ENCODE peak calls at places on chromosomes 16 and 17, in five cellular contexts. Z is HT1080, S is choroid plexus epithelial cell, N is HuH-7.5, P is lung microvascular endothelial cell. I is an unnamed sample.

GRCh38 chr17:61158372-61158771 is 241.3 kb upstream of the TBX2 start:
- DNase-seq in Z (no peak), S (no peak), N (no peak), P (no peak), I (peak)

GRCh38 chr17:45287526-45288264 is 25.8 kb upstream of the SPATA32 start:
- DNase-seq in Z (no peak), S (no peak), N (no peak), P (no peak), I (peak)

GRCh38 chr16:47774661-47775060 is 313.5 kb downstream of the PHKB start:
- DNase-seq in Z (peak), S (peak), N (no peak), P (no peak), I (peak)

GRCh38 chr16:12771341-12771798 is 32.3 kb downstream of the CPPED1 start:
- DNase-seq in Z (peak), S (peak), N (no peak), P (no peak), I (no peak)

GRCh38 chr17:43740541-43740940 is 18.1 kb downstream of the SOST start:
- DNase-seq in Z (peak), S (peak), N (no peak), P (no peak), I (no peak)

GRCh38 chr16:31194898-31195297 is 7.7 kb downstream of the PYCARD start:
- DNase-seq in Z (no peak), S (no peak), N (no peak), P (no peak), I (no peak)

GRCh38 chr16:57284206-57284951 is at the start of gene PLLP:
- DNase-seq in Z (no peak), S (peak), N (peak), P (peak), I (peak)

GRCh38 chr16:25838724-25839186 is 147.0 kb downstream of the HS3ST4 start:
- DNase-seq in Z (peak), S (peak), N (peak), P (peak), I (peak)

GRCh38 chr16:19810817-19811731 is 73.6 kb downstream of the GPRC5B start:
- DNase-seq in Z (peak), S (peak), N (no peak), P (peak), I (no peak)

GRCh38 chr16:80341242-80341641 is 199.6 kb upstream of the DYNLRB2 start:
- DNase-seq in Z (no peak), S (no peak), N (peak), P (no peak), I (peak)

GRCh38 chr16:67415872-67416793 is at the start of gene ZDHHC1:
- DNase-seq in Z (peak), S (peak), N (peak), P (peak), I (peak)

GRCh38 chr17:65592131-65592965 is 30.9 kb upstream of the AXIN2 start:
- DNase-seq in Z (no peak), S (no peak), N (no peak), P (no peak), I (no peak)

GRCh38 chr17:58271532-58271931 is 9.2 kb downstream of the MPO start:
- DNase-seq in Z (no peak), S (no peak), N (no peak), P (no peak), I (no peak)

GRCh38 chr17:19317359-19318095 is 45.0 kb downstream of the B9D1 start:
- DNase-seq in Z (no peak), S (peak), N (no peak), P (peak), I (peak)

GRCh38 chr16:57104706-57105105 is 12.3 kb downstream of the CPNE2 start:
- DNase-seq in Z (no peak), S (no peak), N (no peak), P (no peak), I (no peak)

GRCh38 chr17:29155966-29156338 is 24.2 kb downstream of the MYO18A start:
- DNase-seq in Z (no peak), S (peak), N (no peak), P (peak), I (no peak)

GRCh38 chr17:63477471-63478440 is 895 bp downstream of the ACE start:
- DNase-seq in Z (no peak), S (no peak), N (no peak), P (no peak), I (peak)

GRCh38 chr16:9484901-9485300 is 393.5 kb downstream of the HAPSTR1 start:
- DNase-seq in Z (no peak), S (no peak), N (no peak), P (no peak), I (no peak)

GRCh38 chr17:38338053-38338452 is 5.7 kb downstream of the GPR179 start:
- DNase-seq in Z (no peak), S (no peak), N (no peak), P (no peak), I (no peak)

GRCh38 chr17:63601439-63602371 is 1.0 kb downstream of the TACO1 start:
- DNase-seq in Z (no peak), S (peak), N (no peak), P (no peak), I (peak)

GRCh38 chr17:81404557-81405165 is 9.4 kb downstream of the BAHCC1 start:
- DNase-seq in Z (no peak), S (no peak), N (no peak), P (no peak), I (peak)

GRCh38 chr17:65557349-65558310 is 3.8 kb downstream of the AXIN2 start:
- DNase-seq in Z (peak), S (no peak), N (no peak), P (no peak), I (no peak)

GRCh38 chr17:77410470-77410869 is 269.7 kb downstream of the SEC14L1 start:
- DNase-seq in Z (no peak), S (no peak), N (no peak), P (no peak), I (no peak)

I was measured in NCI-H1417.